ENCODE peak calls at places on chromosomes 7 and 10, in seven cellular contexts. One of them, this sample, is unnamed.

GRCh38 chr7:114086906-114087651 is 168.3 kb upstream of the PPP1R3A start:
- DNase-seq in fibroblast of mammary gland: peak
- DNase-seq in cardiac fibroblast: peak
- DNase-seq in small intestine: peak
- DNase-seq in NCI-H1417: peak
- DNase-seq in A549: no peak
- DNase-seq in NCI-H1092: no peak
- DNase-seq in this sample: no peak

GRCh38 chr10:17788646-17789045 is 20.5 kb upstream of the MRC1 start:
- DNase-seq in NCI-H1417: no peak
- DNase-seq in small intestine: no peak
- DNase-seq in A549: no peak
- DNase-seq in NCI-H1092: no peak
- DNase-seq in cardiac fibroblast: no peak
- DNase-seq in fibroblast of mammary gland: no peak
- DNase-seq in this sample: no peak

GRCh38 chr7:155652156-155653124 is 8.0 kb downstream of the RBM33 start:
- DNase-seq in NCI-H1417: no peak
- DNase-seq in small intestine: no peak
- DNase-seq in cardiac fibroblast: peak
- DNase-seq in fibroblast of mammary gland: peak
- DNase-seq in A549: no peak
- DNase-seq in NCI-H1092: no peak
- DNase-seq in this sample: peak

GRCh38 chr10:74926791-74927585 is 100.6 kb downstream of the KAT6B start:
- DNase-seq in fibroblast of mammary gland: no peak
- DNase-seq in NCI-H1092: no peak
- DNase-seq in NCI-H1417: no peak
- DNase-seq in A549: no peak
- DNase-seq in cardiac fibroblast: no peak
- DNase-seq in small intestine: no peak
- DNase-seq in this sample: no peak

GRCh38 chr10:113519616-113520015 is 33.2 kb upstream of the HABP2 start:
- DNase-seq in NCI-H1417: no peak
- DNase-seq in A549: no peak
- DNase-seq in cardiac fibroblast: no peak
- DNase-seq in NCI-H1092: no peak
- DNase-seq in small intestine: no peak
- DNase-seq in fibroblast of mammary gland: no peak
- DNase-seq in this sample: no peak

GRCh38 chr7:157775021-157775559 is 438.3 kb downstream of the DNAJB6 start:
- DNase-seq in A549: peak
- DNase-seq in small intestine: no peak
- DNase-seq in NCI-H1092: no peak
- DNase-seq in fibroblast of mammary gland: no peak
- DNase-seq in cardiac fibroblast: no peak
- DNase-seq in NCI-H1417: no peak
- DNase-seq in this sample: no peak

GRCh38 chr7:16644624-16644986 is 949 bp downstream of the ANKMY2 start:
- DNase-seq in NCI-H1092: no peak
- DNase-seq in cardiac fibroblast: peak
- DNase-seq in fibroblast of mammary gland: peak
- DNase-seq in A549: peak
- DNase-seq in NCI-H1417: peak
- DNase-seq in small intestine: peak
- DNase-seq in this sample: peak

GRCh38 chr10:132394201-132394811 is 2.7 kb upstream of the PWWP2B start:
- DNase-seq in fibroblast of mammary gland: no peak
- DNase-seq in small intestine: no peak
- DNase-seq in NCI-H1417: no peak
- DNase-seq in A549: no peak
- DNase-seq in NCI-H1092: no peak
- DNase-seq in cardiac fibroblast: no peak
- DNase-seq in this sample: no peak

GRCh38 chr7:2553831-2554581 is 1.3 kb downstream of the BRAT1 start:
- DNase-seq in cardiac fibroblast: no peak
- DNase-seq in small intestine: no peak
- DNase-seq in A549: no peak
- DNase-seq in NCI-H1092: no peak
- DNase-seq in NCI-H1417: no peak
- DNase-seq in fibroblast of mammary gland: no peak
- DNase-seq in this sample: no peak

GRCh38 chr7:27169658-27170493 is 4.2 kb downstream of the HOXA10 start:
- DNase-seq in NCI-H1092: peak
- DNase-seq in cardiac fibroblast: no peak
- DNase-seq in NCI-H1417: peak
- DNase-seq in fibroblast of mammary gland: peak
- DNase-seq in A549: peak
- DNase-seq in small intestine: no peak
- DNase-seq in this sample: no peak

GRCh38 chr10:49177391-49178355 is 10.5 kb downstream of the TMEM273 start:
- DNase-seq in cardiac fibroblast: peak
- DNase-seq in A549: peak
- DNase-seq in NCI-H1092: no peak
- DNase-seq in fibroblast of mammary gland: peak
- DNase-seq in small intestine: no peak
- DNase-seq in NCI-H1417: no peak
- DNase-seq in this sample: peak

GRCh38 chr10:78518224-78518623 is 484.6 kb downstream of the RPS24 start:
- DNase-seq in NCI-H1092: no peak
- DNase-seq in A549: no peak
- DNase-seq in NCI-H1417: no peak
- DNase-seq in small intestine: no peak
- DNase-seq in cardiac fibroblast: no peak
- DNase-seq in fibroblast of mammary gland: no peak
- DNase-seq in this sample: no peak

GRCh38 chr7:133846203-133846945 is 280.8 kb upstream of the LRGUK start:
- DNase-seq in cardiac fibroblast: no peak
- DNase-seq in NCI-H1417: peak
- DNase-seq in A549: no peak
- DNase-seq in small intestine: no peak
- DNase-seq in fibroblast of mammary gland: no peak
- DNase-seq in NCI-H1092: no peak
- DNase-seq in this sample: no peak

GRCh38 chr10:71326464-71326881 is 7.4 kb downstream of the SLC29A3 start:
- DNase-seq in cardiac fibroblast: no peak
- DNase-seq in NCI-H1092: peak
- DNase-seq in fibroblast of mammary gland: no peak
- DNase-seq in NCI-H1417: peak
- DNase-seq in A549: no peak
- DNase-seq in small intestine: peak
- DNase-seq in this sample: no peak

GRCh38 chr10:23643396-23643795 is 204.5 kb downstream of the OTUD1 start:
- DNase-seq in A549: no peak
- DNase-seq in small intestine: peak
- DNase-seq in NCI-H1092: no peak
- DNase-seq in cardiac fibroblast: peak
- DNase-seq in fibroblast of mammary gland: peak
- DNase-seq in NCI-H1417: no peak
- DNase-seq in this sample: no peak

GRCh38 chr10:32253300-32253699 is 93.7 kb downstream of the EPC1 start:
- DNase-seq in NCI-H1417: no peak
- DNase-seq in fibroblast of mammary gland: peak
- DNase-seq in NCI-H1092: no peak
- DNase-seq in A549: peak
- DNase-seq in small intestine: peak
- DNase-seq in cardiac fibroblast: no peak
- DNase-seq in this sample: peak

GRCh38 chr7:134327896-134328295 is 11.2 kb upstream of the SLC35B4 start:
- DNase-seq in NCI-H1092: peak
- DNase-seq in small intestine: peak
- DNase-seq in A549: peak
- DNase-seq in fibroblast of mammary gland: peak
- DNase-seq in cardiac fibroblast: peak
- DNase-seq in NCI-H1417: peak
- DNase-seq in this sample: peak

GRCh38 chr7:88200793-88201192 is 19.0 kb downstream of the SRI start:
- DNase-seq in fibroblast of mammary gland: no peak
- DNase-seq in cardiac fibroblast: no peak
- DNase-seq in NCI-H1092: peak
- DNase-seq in NCI-H1417: peak
- DNase-seq in small intestine: peak
- DNase-seq in A549: no peak
- DNase-seq in this sample: no peak

GRCh38 chr10:32377458-32378370 is 30.8 kb upstream of the EPC1 start:
- DNase-seq in cardiac fibroblast: peak
- DNase-seq in A549: peak
- DNase-seq in small intestine: peak
- DNase-seq in NCI-H1092: no peak
- DNase-seq in NCI-H1417: peak
- DNase-seq in fibroblast of mammary gland: peak
- DNase-seq in this sample: peak

GRCh38 chr10:124995605-124996004 is 53.7 kb downstream of the ZRANB1 start:
- DNase-seq in A549: no peak
- DNase-seq in cardiac fibroblast: no peak
- DNase-seq in small intestine: no peak
- DNase-seq in NCI-H1417: no peak
- DNase-seq in NCI-H1092: no peak
- DNase-seq in fibroblast of mammary gland: no peak
- DNase-seq in this sample: no peak

GRCh38 chr7:12244694-12245093 is 33.6 kb downstream of the TMEM106B start:
- DNase-seq in cardiac fibroblast: no peak
- DNase-seq in NCI-H1092: no peak
- DNase-seq in fibroblast of mammary gland: no peak
- DNase-seq in small intestine: no peak
- DNase-seq in NCI-H1417: peak
- DNase-seq in A549: no peak
- DNase-seq in this sample: no peak